ENCODE peak calls at places on chromosome 3, in six cellular contexts. One of them, this sample, is unnamed.

GRCh38 chr3:39154323-39155021 is 1.1 kb upstream of the CSRNP1 start:
- DNase-seq in SK-N-SH: no peak
- DNase-seq in K562: peak
- DNase-seq in HCT116: peak
- DNase-seq in H1: peak
- DNase-seq in GM12878: no peak
- DNase-seq in this sample: peak

GRCh38 chr3:159938712-159939111 is 49.9 kb upstream of the IL12A start:
- DNase-seq in SK-N-SH: no peak
- DNase-seq in K562: no peak
- DNase-seq in HCT116: no peak
- DNase-seq in H1: no peak
- DNase-seq in GM12878: no peak
- DNase-seq in this sample: no peak

GRCh38 chr3:38125305-38126120 is 11.4 kb downstream of the ACAA1 start:
- DNase-seq in SK-N-SH: no peak
- DNase-seq in K562: no peak
- DNase-seq in HCT116: no peak
- DNase-seq in H1: no peak
- DNase-seq in GM12878: no peak
- DNase-seq in this sample: no peak

GRCh38 chr3:177451940-177452484 is 254.7 kb upstream of the TBL1XR1 start:
- DNase-seq in SK-N-SH: peak
- DNase-seq in K562: no peak
- DNase-seq in HCT116: no peak
- DNase-seq in H1: no peak
- DNase-seq in GM12878: no peak
- DNase-seq in this sample: peak

GRCh38 chr3:46380471-46381215 is 9.9 kb downstream of the CCR5 start:
- DNase-seq in SK-N-SH: no peak
- DNase-seq in K562: no peak
- DNase-seq in HCT116: no peak
- DNase-seq in H1: no peak
- DNase-seq in GM12878: no peak
- DNase-seq in this sample: no peak

GRCh38 chr3:162799910-162800309 is 1303.3 kb downstream of the OTOL1 start:
- DNase-seq in SK-N-SH: no peak
- DNase-seq in K562: no peak
- DNase-seq in HCT116: no peak
- DNase-seq in H1: no peak
- DNase-seq in GM12878: no peak
- DNase-seq in this sample: no peak

GRCh38 chr3:58333206-58334012 is 717 bp downstream of the PXK start:
- DNase-seq in SK-N-SH: peak
- DNase-seq in K562: peak
- DNase-seq in HCT116: no peak
- DNase-seq in H1: no peak
- DNase-seq in GM12878: no peak
- DNase-seq in this sample: peak

GRCh38 chr3:109772520-109772919 is 435.2 kb upstream of the DPPA4 start:
- DNase-seq in SK-N-SH: no peak
- DNase-seq in K562: no peak
- DNase-seq in HCT116: no peak
- DNase-seq in H1: no peak
- DNase-seq in GM12878: no peak
- DNase-seq in this sample: no peak

GRCh38 chr3:27861047-27862036 is 139.2 kb upstream of the EOMES start:
- DNase-seq in SK-N-SH: no peak
- DNase-seq in K562: no peak
- DNase-seq in HCT116: no peak
- DNase-seq in H1: no peak
- DNase-seq in GM12878: no peak
- DNase-seq in this sample: no peak

GRCh38 chr3:32778389-32778788 is 39.4 kb upstream of the TRIM71 start:
- DNase-seq in SK-N-SH: no peak
- DNase-seq in K562: no peak
- DNase-seq in HCT116: no peak
- DNase-seq in H1: no peak
- DNase-seq in GM12878: no peak
- DNase-seq in this sample: no peak

GRCh38 chr3:133868166-133868565 is 27.5 kb downstream of the RAB6B start:
- DNase-seq in SK-N-SH: no peak
- DNase-seq in K562: no peak
- DNase-seq in HCT116: no peak
- DNase-seq in H1: no peak
- DNase-seq in GM12878: no peak
- DNase-seq in this sample: no peak

GRCh38 chr3:185878920-185879319 is 54.1 kb upstream of the IGF2BP2 start:
- DNase-seq in SK-N-SH: no peak
- DNase-seq in K562: no peak
- DNase-seq in HCT116: no peak
- DNase-seq in H1: no peak
- DNase-seq in GM12878: no peak
- DNase-seq in this sample: no peak

GRCh38 chr3:125403789-125404188 is 28.7 kb upstream of the ZNF148 start:
- DNase-seq in SK-N-SH: no peak
- DNase-seq in K562: no peak
- DNase-seq in HCT116: no peak
- DNase-seq in H1: no peak
- DNase-seq in GM12878: no peak
- DNase-seq in this sample: no peak

GRCh38 chr3:56917740-56918568 is 116.2 kb upstream of the ARHGEF3 start:
- DNase-seq in SK-N-SH: no peak
- DNase-seq in K562: no peak
- DNase-seq in HCT116: no peak
- DNase-seq in H1: no peak
- DNase-seq in GM12878: peak
- DNase-seq in this sample: no peak

GRCh38 chr3:21216598-21216997 is 534.4 kb downstream of the ZNF385D start:
- DNase-seq in SK-N-SH: no peak
- DNase-seq in K562: no peak
- DNase-seq in HCT116: no peak
- DNase-seq in H1: no peak
- DNase-seq in GM12878: no peak
- DNase-seq in this sample: peak

GRCh38 chr3:151724846-151725562 is 8.7 kb upstream of the AADACL2 start:
- DNase-seq in SK-N-SH: no peak
- DNase-seq in K562: no peak
- DNase-seq in HCT116: no peak
- DNase-seq in H1: no peak
- DNase-seq in GM12878: no peak
- DNase-seq in this sample: no peak

GRCh38 chr3:112489674-112490479 is 9.4 kb downstream of the BTLA start:
- DNase-seq in SK-N-SH: no peak
- DNase-seq in K562: no peak
- DNase-seq in HCT116: no peak
- DNase-seq in H1: no peak
- DNase-seq in GM12878: peak
- DNase-seq in this sample: no peak

GRCh38 chr3:12495749-12496452 is 11.6 kb downstream of the TSEN2 start:
- DNase-seq in SK-N-SH: no peak
- DNase-seq in K562: no peak
- DNase-seq in HCT116: no peak
- DNase-seq in H1: no peak
- DNase-seq in GM12878: no peak
- DNase-seq in this sample: no peak

GRCh38 chr3:13574083-13574797 is 25.3 kb downstream of the FBLN2 start:
- DNase-seq in SK-N-SH: peak
- DNase-seq in K562: no peak
- DNase-seq in HCT116: no peak
- DNase-seq in H1: no peak
- DNase-seq in GM12878: no peak
- DNase-seq in this sample: no peak

GRCh38 chr3:70776081-70776480 is 463.6 kb upstream of the MDFIC2 start:
- DNase-seq in SK-N-SH: no peak
- DNase-seq in K562: no peak
- DNase-seq in HCT116: no peak
- DNase-seq in H1: no peak
- DNase-seq in GM12878: no peak
- DNase-seq in this sample: no peak

GRCh38 chr3:70771426-70772147 is 459.1 kb upstream of the MDFIC2 start:
- DNase-seq in SK-N-SH: no peak
- DNase-seq in K562: no peak
- DNase-seq in HCT116: no peak
- DNase-seq in H1: no peak
- DNase-seq in GM12878: no peak
- DNase-seq in this sample: no peak

GRCh38 chr3:70774641-70775040 is 462.2 kb upstream of the MDFIC2 start:
- DNase-seq in SK-N-SH: no peak
- DNase-seq in K562: no peak
- DNase-seq in HCT116: no peak
- DNase-seq in H1: no peak
- DNase-seq in GM12878: no peak
- DNase-seq in this sample: no peak

GRCh38 chr3:70779296-70779695 is 466.9 kb upstream of the MDFIC2 start:
- DNase-seq in SK-N-SH: no peak
- DNase-seq in K562: no peak
- DNase-seq in HCT116: no peak
- DNase-seq in H1: no peak
- DNase-seq in GM12878: no peak
- DNase-seq in this sample: no peak

DNA sequence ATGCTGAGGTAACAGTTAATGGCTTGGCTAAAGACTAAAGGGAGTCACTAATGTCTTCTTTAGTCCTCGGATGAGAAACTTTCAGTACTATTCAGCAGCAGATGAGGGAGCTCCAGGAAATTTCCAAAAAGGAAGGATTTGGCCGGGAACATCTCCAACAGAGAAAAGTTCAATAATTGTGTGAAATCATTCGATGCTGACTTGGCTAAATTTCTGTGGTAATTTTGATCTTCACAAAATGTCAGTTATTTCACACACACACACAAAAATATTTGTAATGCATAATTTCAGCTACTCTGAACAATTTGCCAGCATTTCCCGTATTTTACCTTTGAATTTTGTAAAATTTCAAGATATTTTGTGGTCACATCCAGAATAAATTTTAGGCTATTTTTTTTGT is 462.8 kb upstream of the MDFIC2 start:
- DNase-seq in SK-N-SH: no peak
- DNase-seq in K562: no peak
- DNase-seq in HCT116: no peak
- DNase-seq in H1: no peak
- DNase-seq in GM12878: no peak
- DNase-seq in this sample: no peak
- TF ChIP-seq JUND in SK-N-SH: no peak
- TF ChIP-seq JUND in K562: no peak
- TF ChIP-seq JUND in HCT116: no peak
- TF ChIP-seq JUND in H1: no peak
- TF ChIP-seq JUND in GM12878: no peak
- TF ChIP-seq JUND in this sample: no peak

GRCh38 chr3:52712291-52713212 is 6.6 kb downstream of the SPCS1 start:
- DNase-seq in SK-N-SH: no peak
- DNase-seq in K562: no peak
- DNase-seq in HCT116: no peak
- DNase-seq in H1: no peak
- DNase-seq in GM12878: no peak
- DNase-seq in this sample: no peak
- TF ChIP-seq JUND in SK-N-SH: no peak
- TF ChIP-seq JUND in K562: no peak
- TF ChIP-seq JUND in HCT116: no peak
- TF ChIP-seq JUND in H1: no peak
- TF ChIP-seq JUND in GM12878: no peak
- TF ChIP-seq JUND in this sample: no peak

GRCh38 chr3:72888546-72889309 is 882 bp downstream of the GXYLT2 start:
- DNase-seq in SK-N-SH: no peak
- DNase-seq in K562: no peak
- DNase-seq in HCT116: no peak
- DNase-seq in H1: peak
- DNase-seq in GM12878: no peak
- DNase-seq in this sample: no peak

GRCh38 chr3:72887378-72887722 is 496 bp upstream of the GXYLT2 start:
- DNase-seq in SK-N-SH: no peak
- DNase-seq in K562: no peak
- DNase-seq in HCT116: no peak
- DNase-seq in H1: no peak
- DNase-seq in GM12878: no peak
- DNase-seq in this sample: no peak

GRCh38 chr3:72889310-72890165 is 1.7 kb downstream of the GXYLT2 start:
- DNase-seq in SK-N-SH: no peak
- DNase-seq in K562: no peak
- DNase-seq in HCT116: no peak
- DNase-seq in H1: no peak
- DNase-seq in GM12878: no peak
- DNase-seq in this sample: no peak

GRCh38 chr3:72890166-72890925 is 2.5 kb downstream of the GXYLT2 start:
- DNase-seq in SK-N-SH: no peak
- DNase-seq in K562: no peak
- DNase-seq in HCT116: no peak
- DNase-seq in H1: no peak
- DNase-seq in GM12878: no peak
- DNase-seq in this sample: no peak

DNA sequence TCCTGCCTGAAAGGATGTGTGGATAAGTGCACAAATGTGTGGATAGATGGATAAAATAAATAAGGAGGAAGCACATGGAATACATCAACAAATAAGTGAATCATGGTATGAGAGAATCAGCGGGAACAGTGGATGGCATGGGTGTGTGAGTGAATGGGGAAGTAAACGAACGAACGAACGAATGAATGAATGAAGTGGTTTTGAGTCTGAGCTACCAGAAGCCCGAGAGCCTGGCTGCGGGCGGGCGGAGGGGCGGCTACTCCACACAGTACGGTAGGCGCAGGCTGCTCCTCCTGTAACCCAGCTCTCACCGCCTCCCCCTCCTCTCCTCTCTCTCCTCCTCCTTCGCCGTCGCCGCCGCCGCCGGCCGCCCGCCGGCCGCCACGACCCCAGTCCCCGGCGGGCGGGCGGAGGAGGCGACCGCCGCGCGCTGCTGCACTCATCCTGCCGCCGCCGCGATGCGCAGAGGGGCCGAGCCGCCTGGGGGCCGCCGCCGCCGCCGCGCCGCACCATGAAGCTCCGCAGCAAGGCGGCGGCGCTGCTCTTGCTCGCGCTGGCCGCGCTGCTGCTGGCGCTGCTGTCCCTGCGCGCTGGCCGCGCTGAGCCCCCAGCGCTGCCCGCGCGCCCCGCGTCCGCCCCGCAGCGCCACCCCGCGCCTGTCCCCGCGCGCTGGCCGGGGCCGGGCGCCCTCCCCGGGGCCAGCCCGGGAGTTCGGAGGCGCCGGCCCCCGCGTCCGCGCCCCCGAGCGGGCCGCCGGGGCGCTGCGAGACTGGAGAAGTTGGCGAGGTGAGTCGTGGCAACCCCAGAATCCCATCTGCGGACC is at the start of gene GXYLT2:
- DNase-seq in SK-N-SH: peak
- DNase-seq in K562: peak
- DNase-seq in HCT116: no peak
- DNase-seq in H1: peak
- DNase-seq in GM12878: no peak
- DNase-seq in this sample: peak
- TF ChIP-seq JUND in SK-N-SH: no peak
- TF ChIP-seq JUND in K562: peak
- TF ChIP-seq JUND in HCT116: no peak
- TF ChIP-seq JUND in H1: no peak
- TF ChIP-seq JUND in GM12878: no peak
- TF ChIP-seq JUND in this sample: no peak

GRCh38 chr3:141045849-141046248 is 5.3 kb upstream of the SPSB4 start:
- DNase-seq in SK-N-SH: no peak
- DNase-seq in K562: no peak
- DNase-seq in HCT116: no peak
- DNase-seq in H1: no peak
- DNase-seq in GM12878: no peak
- DNase-seq in this sample: no peak
- TF ChIP-seq JUND in SK-N-SH: no peak
- TF ChIP-seq JUND in K562: no peak
- TF ChIP-seq JUND in HCT116: no peak
- TF ChIP-seq JUND in H1: no peak
- TF ChIP-seq JUND in GM12878: no peak
- TF ChIP-seq JUND in this sample: no peak

This sample was measured in T47D.